ENCODE peak calls at places on chromosomes 1 and 21, in eight cellular contexts. R, K, V, O, G, Q, N and T are unnamed samples.

GRCh38 chr1:244011796-244012195 is 39.3 kb upstream of the ZBTB18 start:
- DNase-seq in R (no peak), K (no peak), V (no peak), O (no peak), G (no peak), Q (no peak), N (no peak), T (no peak)

GRCh38 chr1:226952121-226952441 is 12.0 kb downstream of the COQ8A start:
- DNase-seq in R (no peak), K (no peak), V (no peak), O (no peak), G (no peak), Q (no peak), N (no peak), T (no peak)

GRCh38 chr1:31880957-31881697 is 57.0 kb downstream of the PTP4A2 start:
- DNase-seq in R (no peak), K (peak; percentile 52), V (no peak), O (no peak), G (no peak), Q (no peak), N (no peak), T (no peak)

GRCh38 chr1:59543211-59543668 is 246.3 kb downstream of the FGGY start:
- DNase-seq in R (no peak), K (no peak), V (no peak), O (no peak), G (no peak), Q (no peak), N (no peak), T (no peak)

GRCh38 chr1:89794406-89794805 is 26.4 kb upstream of the LRRC8D start:
- DNase-seq in R (no peak), K (no peak), V (no peak), O (peak; percentile 74), G (no peak), Q (peak; percentile 18), N (no peak), T (no peak)

GRCh38 chr1:94094466-94095111 is 26.4 kb downstream of the ABCA4 start:
- DNase-seq in R (no peak), K (no peak), V (peak; percentile 80), O (peak; percentile 94), G (no peak), Q (no peak), N (no peak), T (no peak)

GRCh38 chr1:239232921-239233320 is 153.4 kb upstream of the CHRM3 start:
- DNase-seq in R (no peak), K (no peak), V (no peak), O (no peak), G (no peak), Q (no peak), N (no peak), T (no peak)

GRCh38 chr1:246032111-246032551 is 474.9 kb downstream of the SMYD3 start:
- DNase-seq in R (no peak), K (no peak), V (no peak), O (no peak), G (no peak), Q (no peak), N (no peak), T (no peak)

GRCh38 chr1:6358757-6359567 is 34.6 kb downstream of the ACOT7 start:
- DNase-seq in R (no peak), K (no peak), V (no peak), O (peak; percentile 85), G (peak; percentile 22), Q (peak; percentile 42), N (no peak), T (no peak)

GRCh38 chr21:38470762-38471161 is 27.5 kb downstream of the ERG start:
- DNase-seq in R (no peak), K (no peak), V (no peak), O (peak; percentile 46), G (peak; percentile 70), Q (no peak), N (no peak), T (no peak)

GRCh38 chr1:79322511-79323027 is 316.0 kb upstream of the ADGRL4 start:
- DNase-seq in R (no peak), K (no peak), V (no peak), O (peak; percentile 27), G (no peak), Q (no peak), N (no peak), T (no peak)

GRCh38 chr1:77828098-77828497 is 48.6 kb downstream of the MIGA1 start:
- DNase-seq in R (no peak), K (no peak), V (no peak), O (no peak), G (no peak), Q (no peak), N (no peak), T (no peak)

GRCh38 chr21:38766987-38767722 is 38.6 kb upstream of the ETS2 start:
- DNase-seq in R (no peak), K (peak; percentile 81), V (no peak), O (no peak), G (no peak), Q (no peak), N (peak; percentile 69), T (no peak)

GRCh38 chr1:227318003-227318851 is at the start of gene CDC42BPA:
- DNase-seq in R (peak; percentile 71), K (peak; percentile 73), V (peak; percentile 91), O (peak; percentile 95), G (peak; percentile 91), Q (peak; percentile 87), N (peak; percentile 93), T (peak; percentile 86)

GRCh38 chr1:177591155-177591554 is 378.7 kb downstream of the SEC16B start:
- DNase-seq in R (no peak), K (no peak), V (no peak), O (no peak), G (no peak), Q (no peak), N (no peak), T (no peak)

GRCh38 chr1:224434447-224435317 is at the start of gene WDR26:
- DNase-seq in R (peak; percentile 59), K (peak; percentile 95), V (peak; percentile 88), O (peak; percentile 76), G (peak; percentile 91), Q (peak; percentile 71), N (peak; percentile 89), T (peak; percentile 76)
- TF ChIP-seq CTCF in R (peak; percentile 29), K (peak; percentile 10), V (no peak), O (no peak), G (no peak), Q (no peak), N (no peak), T (no peak)

GRCh38 chr1:161374373-161374772 is 6.7 kb upstream of the CFAP126 start:
- DNase-seq in R (no peak), K (no peak), V (no peak), O (peak; percentile 47), G (no peak), Q (no peak), N (no peak), T (no peak)
- TF ChIP-seq CTCF in R (peak; percentile 34), K (peak; percentile 27), V (no peak), O (peak; percentile 22), G (no peak), Q (no peak), N (peak; percentile 12), T (no peak)

GRCh38 chr1:47971385-47971784 is 25.8 kb downstream of the TRABD2B start:
- DNase-seq in R (no peak), K (no peak), V (no peak), O (no peak), G (no peak), Q (no peak), N (no peak), T (no peak)

GRCh38 chr1:47975302-47975921 is 21.8 kb downstream of the TRABD2B start:
- DNase-seq in R (no peak), K (no peak), V (no peak), O (no peak), G (no peak), Q (no peak), N (no peak), T (no peak)

GRCh38 chr1:47976267-47976666 is 20.9 kb downstream of the TRABD2B start:
- DNase-seq in R (no peak), K (no peak), V (no peak), O (no peak), G (no peak), Q (no peak), N (no peak), T (no peak)

GRCh38 chr1:47970882-47971281 is 26.3 kb downstream of the TRABD2B start:
- DNase-seq in R (no peak), K (no peak), V (no peak), O (no peak), G (no peak), Q (no peak), N (no peak), T (no peak)

DNA sequence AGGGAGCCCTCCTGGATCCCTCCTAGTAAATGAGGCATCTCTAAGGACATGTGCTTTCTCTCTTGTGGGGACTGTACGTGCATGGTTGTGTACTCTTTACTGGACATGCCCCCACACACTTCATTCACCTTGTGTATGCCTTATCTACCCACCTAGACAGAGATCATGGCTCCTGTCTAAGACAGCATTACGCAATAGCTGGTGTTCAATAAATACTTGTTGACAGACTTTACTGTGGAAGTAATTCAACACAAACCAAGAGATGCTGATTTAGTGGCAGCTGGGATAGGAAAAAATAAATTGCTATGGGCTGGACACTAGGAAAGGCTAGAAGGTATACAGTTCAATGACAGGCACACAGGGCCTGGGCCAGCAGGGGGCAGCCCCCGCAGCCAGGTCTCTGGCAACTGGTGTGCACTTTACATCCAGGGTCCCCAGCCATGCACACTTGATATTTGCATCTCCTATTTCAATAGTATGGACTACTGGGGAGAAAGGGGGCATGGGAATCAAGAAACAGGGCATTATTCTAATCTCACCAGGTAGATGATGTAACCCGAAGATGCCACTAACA is 24.2 kb downstream of the TRABD2B start:
- DNase-seq in R (no peak), K (no peak), V (no peak), O (no peak), G (no peak), Q (peak; percentile 48), N (no peak), T (no peak)
- TF ChIP-seq CTCF in R (peak; percentile 65), K (peak; percentile 25), V (no peak), O (peak; percentile 2), G (peak; percentile 46), Q (peak; percentile 36), N (peak; percentile 15), T (no peak)

GRCh38 chr1:159916240-159917051 is 8.9 kb downstream of the TAGLN2 start:
- DNase-seq in R (no peak), K (no peak), V (no peak), O (peak; percentile 94), G (no peak), Q (no peak), N (peak; percentile 40), T (no peak)
- TF ChIP-seq CTCF in R (no peak), K (no peak), V (no peak), O (no peak), G (no peak), Q (no peak), N (no peak), T (no peak)

GRCh38 chr1:21763236-21763635 is 19.7 kb downstream of the USP48 start:
- DNase-seq in R (no peak), K (no peak), V (no peak), O (no peak), G (no peak), Q (no peak), N (no peak), T (no peak)
- TF ChIP-seq CTCF in R (no peak), K (no peak), V (no peak), O (no peak), G (no peak), Q (no peak), N (no peak), T (no peak)